ENCODE peak calls at places on chromosome 20, in four cellular contexts. One of them, this sample, is unnamed.

GRCh38 chr20:57437672-57438330 is 46.6 kb downstream of the RBM38 start:
- DNase-seq in mesendoderm: no peak
- DNase-seq in RPMI7951: no peak
- DNase-seq in stimulated activated CD4-positive, alpha-beta T cell treated with anti-CD3 and anti-CD28 coated beads, Interleukin-4, amount 100 ng/mL, for 48 hours: no peak
- DNase-seq in this sample: no peak

GRCh38 chr20:31607640-31608255 is 2.7 kb downstream of the ID1 start:
- DNase-seq in mesendoderm: peak; percentile 65
- DNase-seq in RPMI7951: no peak
- DNase-seq in stimulated activated CD4-positive, alpha-beta T cell treated with anti-CD3 and anti-CD28 coated beads, Interleukin-4, amount 100 ng/mL, for 48 hours: no peak
- DNase-seq in this sample: peak; percentile 45

GRCh38 chr20:53623454-53624206 is 30.0 kb upstream of the ZNF217 start:
- DNase-seq in mesendoderm: peak; percentile 87
- DNase-seq in RPMI7951: peak; percentile 84
- DNase-seq in stimulated activated CD4-positive, alpha-beta T cell treated with anti-CD3 and anti-CD28 coated beads, Interleukin-4, amount 100 ng/mL, for 48 hours: no peak
- DNase-seq in this sample: peak; percentile 58

GRCh38 chr20:64104667-64105451 is 2.5 kb downstream of the NPBWR2 start:
- DNase-seq in mesendoderm: no peak
- DNase-seq in RPMI7951: no peak
- DNase-seq in stimulated activated CD4-positive, alpha-beta T cell treated with anti-CD3 and anti-CD28 coated beads, Interleukin-4, amount 100 ng/mL, for 48 hours: no peak
- DNase-seq in this sample: no peak

GRCh38 chr20:8428988-8429387 is 296.9 kb downstream of the PLCB1 start:
- DNase-seq in mesendoderm: no peak
- DNase-seq in RPMI7951: no peak
- DNase-seq in stimulated activated CD4-positive, alpha-beta T cell treated with anti-CD3 and anti-CD28 coated beads, Interleukin-4, amount 100 ng/mL, for 48 hours: no peak
- DNase-seq in this sample: no peak

GRCh38 chr20:1718604-1719384 is 61.2 kb upstream of the SIRPG start:
- DNase-seq in mesendoderm: no peak
- DNase-seq in RPMI7951: peak; percentile 100
- DNase-seq in stimulated activated CD4-positive, alpha-beta T cell treated with anti-CD3 and anti-CD28 coated beads, Interleukin-4, amount 100 ng/mL, for 48 hours: no peak
- DNase-seq in this sample: peak; percentile 89

GRCh38 chr20:25686081-25687077 is 10.3 kb downstream of the ZNF337 start:
- DNase-seq in mesendoderm: no peak
- DNase-seq in RPMI7951: no peak
- DNase-seq in stimulated activated CD4-positive, alpha-beta T cell treated with anti-CD3 and anti-CD28 coated beads, Interleukin-4, amount 100 ng/mL, for 48 hours: no peak
- DNase-seq in this sample: no peak

GRCh38 chr20:63577317-63577894 is 3.4 kb upstream of the HELZ2 start:
- DNase-seq in mesendoderm: no peak
- DNase-seq in RPMI7951: peak; percentile 64
- DNase-seq in stimulated activated CD4-positive, alpha-beta T cell treated with anti-CD3 and anti-CD28 coated beads, Interleukin-4, amount 100 ng/mL, for 48 hours: no peak
- DNase-seq in this sample: no peak

GRCh38 chr20:61349447-61350165 is 97.5 kb downstream of the CDH4 start:
- DNase-seq in mesendoderm: no peak
- DNase-seq in RPMI7951: no peak
- DNase-seq in stimulated activated CD4-positive, alpha-beta T cell treated with anti-CD3 and anti-CD28 coated beads, Interleukin-4, amount 100 ng/mL, for 48 hours: no peak
- DNase-seq in this sample: no peak

GRCh38 chr20:24002896-24003295 is 14.3 kb upstream of the GGTLC1 start:
- DNase-seq in mesendoderm: no peak
- DNase-seq in RPMI7951: no peak
- DNase-seq in stimulated activated CD4-positive, alpha-beta T cell treated with anti-CD3 and anti-CD28 coated beads, Interleukin-4, amount 100 ng/mL, for 48 hours: no peak
- DNase-seq in this sample: no peak

GRCh38 chr20:25006431-25007167 is 14.0 kb upstream of the APMAP start:
- DNase-seq in mesendoderm: no peak
- DNase-seq in RPMI7951: no peak
- DNase-seq in stimulated activated CD4-positive, alpha-beta T cell treated with anti-CD3 and anti-CD28 coated beads, Interleukin-4, amount 100 ng/mL, for 48 hours: no peak
- DNase-seq in this sample: no peak

GRCh38 chr20:53019464-53019863 is 47.3 kb downstream of the TSHZ2 start:
- DNase-seq in mesendoderm: no peak
- DNase-seq in RPMI7951: no peak
- DNase-seq in stimulated activated CD4-positive, alpha-beta T cell treated with anti-CD3 and anti-CD28 coated beads, Interleukin-4, amount 100 ng/mL, for 48 hours: no peak
- DNase-seq in this sample: no peak

GRCh38 chr20:25397827-25398226 is 7.2 kb upstream of the ABHD12 start:
- DNase-seq in mesendoderm: no peak
- DNase-seq in RPMI7951: no peak
- DNase-seq in stimulated activated CD4-positive, alpha-beta T cell treated with anti-CD3 and anti-CD28 coated beads, Interleukin-4, amount 100 ng/mL, for 48 hours: no peak
- DNase-seq in this sample: peak; percentile 6

GRCh38 chr20:56631990-56632327 is 2.9 kb downstream of the TFAP2C start:
- DNase-seq in mesendoderm: no peak
- DNase-seq in RPMI7951: peak; percentile 37
- DNase-seq in stimulated activated CD4-positive, alpha-beta T cell treated with anti-CD3 and anti-CD28 coated beads, Interleukin-4, amount 100 ng/mL, for 48 hours: no peak
- DNase-seq in this sample: no peak

GRCh38 chr20:37627060-37627766 is 66.6 kb upstream of the CTNNBL1 start:
- DNase-seq in mesendoderm: peak; percentile 72
- DNase-seq in RPMI7951: peak; percentile 67
- DNase-seq in stimulated activated CD4-positive, alpha-beta T cell treated with anti-CD3 and anti-CD28 coated beads, Interleukin-4, amount 100 ng/mL, for 48 hours: peak; percentile 28
- DNase-seq in this sample: peak; percentile 30

GRCh38 chr20:16018881-16019280 is 554.4 kb downstream of the KIF16B start:
- DNase-seq in mesendoderm: no peak
- DNase-seq in RPMI7951: no peak
- DNase-seq in stimulated activated CD4-positive, alpha-beta T cell treated with anti-CD3 and anti-CD28 coated beads, Interleukin-4, amount 100 ng/mL, for 48 hours: no peak
- DNase-seq in this sample: no peak

GRCh38 chr20:2687514-2687913 is 5.1 kb upstream of the EBF4 start:
- DNase-seq in mesendoderm: no peak
- DNase-seq in RPMI7951: no peak
- DNase-seq in stimulated activated CD4-positive, alpha-beta T cell treated with anti-CD3 and anti-CD28 coated beads, Interleukin-4, amount 100 ng/mL, for 48 hours: no peak
- DNase-seq in this sample: no peak

GRCh38 chr20:9329356-9330092 is 184.9 kb upstream of the LAMP5 start:
- DNase-seq in mesendoderm: peak; percentile 73
- DNase-seq in RPMI7951: no peak
- DNase-seq in stimulated activated CD4-positive, alpha-beta T cell treated with anti-CD3 and anti-CD28 coated beads, Interleukin-4, amount 100 ng/mL, for 48 hours: no peak
- DNase-seq in this sample: no peak

GRCh38 chr20:4234128-4234527 is 218.8 kb upstream of the RNF24 start:
- DNase-seq in mesendoderm: no peak
- DNase-seq in RPMI7951: peak; percentile 93
- DNase-seq in stimulated activated CD4-positive, alpha-beta T cell treated with anti-CD3 and anti-CD28 coated beads, Interleukin-4, amount 100 ng/mL, for 48 hours: no peak
- DNase-seq in this sample: peak; percentile 64

GRCh38 chr20:45036044-45036755 is 64.7 kb downstream of the KCNS1 start:
- DNase-seq in mesendoderm: no peak
- DNase-seq in RPMI7951: peak; percentile 64
- DNase-seq in stimulated activated CD4-positive, alpha-beta T cell treated with anti-CD3 and anti-CD28 coated beads, Interleukin-4, amount 100 ng/mL, for 48 hours: peak; percentile 46
- DNase-seq in this sample: peak; percentile 55

GRCh38 chr20:313948-314347 is 11.4 kb upstream of the SOX12 start:
- DNase-seq in mesendoderm: no peak
- DNase-seq in RPMI7951: peak; percentile 41
- DNase-seq in stimulated activated CD4-positive, alpha-beta T cell treated with anti-CD3 and anti-CD28 coated beads, Interleukin-4, amount 100 ng/mL, for 48 hours: no peak
- DNase-seq in this sample: peak; percentile 43

GRCh38 chr20:33650753-33651561 is 11.2 kb upstream of the C20orf144 start:
- DNase-seq in mesendoderm: no peak
- DNase-seq in RPMI7951: no peak
- DNase-seq in stimulated activated CD4-positive, alpha-beta T cell treated with anti-CD3 and anti-CD28 coated beads, Interleukin-4, amount 100 ng/mL, for 48 hours: no peak
- DNase-seq in this sample: no peak

GRCh38 chr20:62776692-62777527 is 19.4 kb upstream of the MRGBP start:
- DNase-seq in mesendoderm: peak; percentile 86
- DNase-seq in RPMI7951: peak; percentile 49
- DNase-seq in stimulated activated CD4-positive, alpha-beta T cell treated with anti-CD3 and anti-CD28 coated beads, Interleukin-4, amount 100 ng/mL, for 48 hours: peak; percentile 50
- DNase-seq in this sample: peak; percentile 28

GRCh38 chr20:17358854-17359253 is 132.0 kb downstream of the PCSK2 start:
- DNase-seq in mesendoderm: no peak
- DNase-seq in RPMI7951: no peak
- DNase-seq in stimulated activated CD4-positive, alpha-beta T cell treated with anti-CD3 and anti-CD28 coated beads, Interleukin-4, amount 100 ng/mL, for 48 hours: no peak
- DNase-seq in this sample: no peak

GRCh38 chr20:39850236-39850635 is 838.8 kb downstream of the MAFB start:
- DNase-seq in mesendoderm: no peak
- DNase-seq in RPMI7951: peak; percentile 64
- DNase-seq in stimulated activated CD4-positive, alpha-beta T cell treated with anti-CD3 and anti-CD28 coated beads, Interleukin-4, amount 100 ng/mL, for 48 hours: no peak
- DNase-seq in this sample: no peak

GRCh38 chr20:41509316-41509715 is 108.9 kb downstream of the CHD6 start:
- DNase-seq in mesendoderm: no peak
- DNase-seq in RPMI7951: no peak
- DNase-seq in stimulated activated CD4-positive, alpha-beta T cell treated with anti-CD3 and anti-CD28 coated beads, Interleukin-4, amount 100 ng/mL, for 48 hours: no peak
- DNase-seq in this sample: no peak

GRCh38 chr20:59176812-59177211 is 13.2 kb downstream of the ZNF831 start:
- DNase-seq in mesendoderm: no peak
- DNase-seq in RPMI7951: no peak
- DNase-seq in stimulated activated CD4-positive, alpha-beta T cell treated with anti-CD3 and anti-CD28 coated beads, Interleukin-4, amount 100 ng/mL, for 48 hours: no peak
- DNase-seq in this sample: no peak

GRCh38 chr20:49584418-49585382 is 16.8 kb upstream of the PTGIS start:
- DNase-seq in mesendoderm: no peak
- DNase-seq in RPMI7951: no peak
- DNase-seq in stimulated activated CD4-positive, alpha-beta T cell treated with anti-CD3 and anti-CD28 coated beads, Interleukin-4, amount 100 ng/mL, for 48 hours: no peak
- DNase-seq in this sample: peak; percentile 61

GRCh38 chr20:22430746-22431168 is 153.6 kb downstream of the FOXA2 start:
- DNase-seq in mesendoderm: no peak
- DNase-seq in RPMI7951: no peak
- DNase-seq in stimulated activated CD4-positive, alpha-beta T cell treated with anti-CD3 and anti-CD28 coated beads, Interleukin-4, amount 100 ng/mL, for 48 hours: no peak
- DNase-seq in this sample: no peak

GRCh38 chr20:63122626-63123025 is 93.3 kb downstream of the YTHDF1 start:
- DNase-seq in mesendoderm: no peak
- DNase-seq in RPMI7951: no peak
- DNase-seq in stimulated activated CD4-positive, alpha-beta T cell treated with anti-CD3 and anti-CD28 coated beads, Interleukin-4, amount 100 ng/mL, for 48 hours: no peak
- DNase-seq in this sample: no peak

GRCh38 chr20:46893877-46894578 is 615 bp upstream of the EYA2 start:
- DNase-seq in mesendoderm: no peak
- DNase-seq in RPMI7951: no peak
- DNase-seq in stimulated activated CD4-positive, alpha-beta T cell treated with anti-CD3 and anti-CD28 coated beads, Interleukin-4, amount 100 ng/mL, for 48 hours: no peak
- DNase-seq in this sample: no peak

This sample was measured in NCI-H226.